ENCODE peak calls at places on chromosomes 1 and 21, in seven cellular contexts. One of them, this sample, is unnamed.

GRCh38 chr1:54376085-54377039 is 29.8 kb downstream of the SSBP3 start:
- DNase-seq in HL-60: no peak
- DNase-seq in transverse colon: peak
- DNase-seq in spleen: no peak
- DNase-seq in Panc1: no peak
- DNase-seq in esophagus muscularis mucosa: no peak
- DNase-seq in GM12878: peak
- DNase-seq in this sample: no peak

GRCh38 chr1:112975336-112975735 is 19.3 kb upstream of the SLC16A1 start:
- DNase-seq in HL-60: no peak
- DNase-seq in transverse colon: no peak
- DNase-seq in spleen: no peak
- DNase-seq in Panc1: no peak
- DNase-seq in esophagus muscularis mucosa: no peak
- DNase-seq in GM12878: no peak
- DNase-seq in this sample: no peak

GRCh38 chr1:209862598-209863498 is 35.1 kb downstream of the UTP25 start:
- DNase-seq in HL-60: no peak
- DNase-seq in transverse colon: no peak
- DNase-seq in spleen: no peak
- DNase-seq in Panc1: no peak
- DNase-seq in esophagus muscularis mucosa: no peak
- DNase-seq in GM12878: no peak
- DNase-seq in this sample: no peak

GRCh38 chr1:234528073-234528865 is 49.3 kb upstream of the TARBP1 start:
- DNase-seq in HL-60: no peak
- DNase-seq in transverse colon: no peak
- DNase-seq in spleen: no peak
- DNase-seq in Panc1: no peak
- DNase-seq in esophagus muscularis mucosa: no peak
- DNase-seq in GM12878: no peak
- DNase-seq in this sample: no peak

GRCh38 chr1:59128784-59129227 is 168.1 kb upstream of the FGGY start:
- DNase-seq in HL-60: no peak
- DNase-seq in transverse colon: no peak
- DNase-seq in spleen: no peak
- DNase-seq in Panc1: no peak
- DNase-seq in esophagus muscularis mucosa: peak
- DNase-seq in GM12878: no peak
- DNase-seq in this sample: no peak

GRCh38 chr1:37553598-37553926 is 531 bp downstream of the SNIP1 start:
- DNase-seq in HL-60: no peak
- DNase-seq in transverse colon: no peak
- DNase-seq in spleen: no peak
- DNase-seq in Panc1: no peak
- DNase-seq in esophagus muscularis mucosa: no peak
- DNase-seq in GM12878: no peak
- DNase-seq in this sample: no peak

GRCh38 chr1:30715216-30715615 is 8.2 kb downstream of the MATN1 start:
- DNase-seq in HL-60: no peak
- DNase-seq in transverse colon: no peak
- DNase-seq in spleen: no peak
- DNase-seq in Panc1: no peak
- DNase-seq in esophagus muscularis mucosa: no peak
- DNase-seq in GM12878: no peak
- DNase-seq in this sample: no peak

GRCh38 chr1:44501022-44501910 is 96.2 kb downstream of the RNF220 start:
- DNase-seq in HL-60: no peak
- DNase-seq in transverse colon: no peak
- DNase-seq in spleen: no peak
- DNase-seq in Panc1: no peak
- DNase-seq in esophagus muscularis mucosa: no peak
- DNase-seq in GM12878: no peak
- DNase-seq in this sample: no peak

GRCh38 chr1:226066415-226067077 is 4.0 kb downstream of the H3-3A start:
- DNase-seq in HL-60: no peak
- DNase-seq in transverse colon: no peak
- DNase-seq in spleen: no peak
- DNase-seq in Panc1: no peak
- DNase-seq in esophagus muscularis mucosa: no peak
- DNase-seq in GM12878: no peak
- DNase-seq in this sample: no peak

GRCh38 chr1:61491497-61491896 is 233.4 kb downstream of the TM2D1 start:
- DNase-seq in HL-60: no peak
- DNase-seq in transverse colon: no peak
- DNase-seq in spleen: no peak
- DNase-seq in Panc1: no peak
- DNase-seq in esophagus muscularis mucosa: no peak
- DNase-seq in GM12878: no peak
- DNase-seq in this sample: no peak

GRCh38 chr1:243250102-243250501 is 5.0 kb downstream of the CEP170 start:
- DNase-seq in HL-60: no peak
- DNase-seq in transverse colon: no peak
- DNase-seq in spleen: no peak
- DNase-seq in Panc1: no peak
- DNase-seq in esophagus muscularis mucosa: no peak
- DNase-seq in GM12878: no peak
- DNase-seq in this sample: no peak

GRCh38 chr1:78004719-78005346 is at the start of gene DNAJB4:
- DNase-seq in HL-60: peak
- DNase-seq in transverse colon: peak
- DNase-seq in spleen: no peak
- DNase-seq in Panc1: peak
- DNase-seq in esophagus muscularis mucosa: peak
- DNase-seq in GM12878: peak
- DNase-seq in this sample: peak

GRCh38 chr1:29029652-29030051 is 94.1 kb downstream of the TMEM200B start:
- DNase-seq in HL-60: no peak
- DNase-seq in transverse colon: no peak
- DNase-seq in spleen: no peak
- DNase-seq in Panc1: no peak
- DNase-seq in esophagus muscularis mucosa: no peak
- DNase-seq in GM12878: no peak
- DNase-seq in this sample: no peak

GRCh38 chr1:16180291-16180824 is 24.5 kb upstream of the EPHA2 start:
- DNase-seq in HL-60: no peak
- DNase-seq in transverse colon: no peak
- DNase-seq in spleen: no peak
- DNase-seq in Panc1: no peak
- DNase-seq in esophagus muscularis mucosa: no peak
- DNase-seq in GM12878: no peak
- DNase-seq in this sample: no peak

GRCh38 chr1:68963353-68963752 is 466.5 kb upstream of the DEPDC1 start:
- DNase-seq in HL-60: no peak
- DNase-seq in transverse colon: no peak
- DNase-seq in spleen: no peak
- DNase-seq in Panc1: no peak
- DNase-seq in esophagus muscularis mucosa: no peak
- DNase-seq in GM12878: no peak
- DNase-seq in this sample: no peak

GRCh38 chr1:6008696-6009095 is 16.5 kb upstream of the NPHP4 start:
- DNase-seq in HL-60: no peak
- DNase-seq in transverse colon: no peak
- DNase-seq in spleen: peak
- DNase-seq in Panc1: no peak
- DNase-seq in esophagus muscularis mucosa: no peak
- DNase-seq in GM12878: no peak
- DNase-seq in this sample: no peak
- H3K27ac ChIP-seq in HL-60: no peak
- H3K27ac ChIP-seq in transverse colon: no peak
- H3K27ac ChIP-seq in spleen: no peak
- H3K27ac ChIP-seq in Panc1: no peak
- H3K27ac ChIP-seq in esophagus muscularis mucosa: no peak
- H3K27ac ChIP-seq in GM12878: no peak
- H3K27ac ChIP-seq in this sample: no peak

GRCh38 chr1:7070389-7071029 is 285.3 kb downstream of the CAMTA1 start:
- DNase-seq in HL-60: peak
- DNase-seq in transverse colon: peak
- DNase-seq in spleen: no peak
- DNase-seq in Panc1: peak
- DNase-seq in esophagus muscularis mucosa: no peak
- DNase-seq in GM12878: peak
- DNase-seq in this sample: no peak
- H3K4me3 ChIP-seq in HL-60: no peak
- H3K4me3 ChIP-seq in transverse colon: peak
- H3K4me3 ChIP-seq in spleen: peak
- H3K4me3 ChIP-seq in Panc1: peak
- H3K4me3 ChIP-seq in esophagus muscularis mucosa: peak
- H3K4me3 ChIP-seq in GM12878: no peak
- H3K4me3 ChIP-seq in this sample: no peak

DNA sequence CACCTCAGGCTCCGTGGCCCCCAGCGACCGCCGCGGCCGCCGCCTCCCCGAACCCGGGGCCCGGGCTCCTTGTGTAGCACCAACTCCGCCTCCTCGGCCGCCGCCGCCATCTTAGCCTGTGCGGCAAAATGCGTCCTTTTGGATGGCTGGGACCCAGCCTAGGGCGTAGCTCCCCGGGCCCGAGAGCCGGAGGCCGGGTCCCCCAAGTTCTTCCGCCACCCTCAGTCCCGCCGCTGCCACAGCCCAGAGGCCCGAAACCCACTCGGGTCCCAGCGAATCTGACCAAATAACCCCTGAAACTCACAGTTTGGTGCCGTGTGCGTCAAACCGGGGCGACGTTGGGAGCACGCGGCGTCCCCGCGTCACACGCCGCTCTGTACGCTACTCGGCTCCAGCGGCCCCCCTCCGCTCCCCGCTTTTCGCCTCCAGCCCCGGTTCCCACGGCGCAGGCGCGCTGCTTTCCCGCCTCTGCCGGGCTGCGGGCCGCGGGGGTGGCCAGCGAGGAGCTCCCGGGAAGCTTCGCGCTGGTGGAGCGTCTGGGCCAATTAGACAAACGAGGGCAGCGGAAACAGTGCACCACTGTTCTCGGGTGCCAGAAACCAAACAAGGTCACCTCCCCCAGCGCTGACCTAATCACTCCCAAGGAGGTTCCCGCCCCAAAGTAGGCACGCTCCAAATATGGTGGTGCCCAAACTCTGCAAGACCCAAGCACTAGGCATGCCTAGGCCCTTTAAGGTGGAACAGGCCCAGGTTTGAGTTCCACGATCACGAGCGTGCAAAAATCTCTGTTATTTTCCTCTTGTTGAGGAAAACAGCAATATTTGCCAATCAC is at the start of gene ZNF644:
- DNase-seq in HL-60: peak
- DNase-seq in transverse colon: peak
- DNase-seq in spleen: peak
- DNase-seq in Panc1: peak
- DNase-seq in esophagus muscularis mucosa: peak
- DNase-seq in GM12878: peak
- DNase-seq in this sample: no peak
- TF ChIP-seq POLR2AphosphoS5 in HL-60: peak
- TF ChIP-seq POLR2AphosphoS5 in transverse colon: peak
- TF ChIP-seq POLR2AphosphoS5 in spleen: peak
- TF ChIP-seq POLR2AphosphoS5 in Panc1: peak
- TF ChIP-seq POLR2AphosphoS5 in esophagus muscularis mucosa: peak
- TF ChIP-seq POLR2AphosphoS5 in GM12878: peak
- TF ChIP-seq POLR2AphosphoS5 in this sample: peak

DNA sequence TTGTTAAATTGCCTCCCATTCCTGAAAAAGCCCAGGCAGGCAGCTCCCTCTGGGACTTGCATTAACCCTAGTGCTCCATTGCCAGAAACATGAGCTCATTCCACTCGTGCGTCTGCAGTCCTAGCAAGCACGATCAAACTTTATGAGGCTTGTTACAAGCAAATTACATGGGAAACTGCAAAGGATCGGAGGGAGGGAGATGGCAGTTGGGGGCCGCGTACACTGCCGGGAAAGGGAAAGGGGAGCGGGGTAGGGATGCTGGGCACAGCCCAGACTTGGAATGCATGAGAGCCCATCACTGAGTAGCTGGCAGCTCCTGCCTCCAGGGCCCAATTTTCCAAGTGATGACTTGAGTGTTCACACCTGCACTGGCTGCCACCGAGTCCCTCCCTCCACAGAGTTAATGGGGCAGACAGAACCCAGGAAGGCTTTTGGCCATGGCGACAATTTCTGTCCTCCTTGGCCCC is 169.9 kb downstream of the BRINP2 start:
- DNase-seq in HL-60: no peak
- DNase-seq in transverse colon: no peak
- DNase-seq in spleen: no peak
- DNase-seq in Panc1: no peak
- DNase-seq in esophagus muscularis mucosa: peak
- DNase-seq in GM12878: no peak
- DNase-seq in this sample: no peak
- H3K27ac ChIP-seq in HL-60: no peak
- H3K27ac ChIP-seq in transverse colon: no peak
- H3K27ac ChIP-seq in spleen: no peak
- H3K27ac ChIP-seq in Panc1: no peak
- H3K27ac ChIP-seq in esophagus muscularis mucosa: no peak
- H3K27ac ChIP-seq in GM12878: no peak
- H3K27ac ChIP-seq in this sample: no peak

GRCh38 chr1:115337276-115337632 is 795 bp downstream of the NGF start:
- DNase-seq in HL-60: no peak
- DNase-seq in transverse colon: no peak
- DNase-seq in spleen: no peak
- DNase-seq in Panc1: no peak
- DNase-seq in esophagus muscularis mucosa: no peak
- DNase-seq in GM12878: no peak
- DNase-seq in this sample: no peak
- H3K4me3 ChIP-seq in HL-60: no peak
- H3K4me3 ChIP-seq in transverse colon: peak
- H3K4me3 ChIP-seq in spleen: peak
- H3K4me3 ChIP-seq in Panc1: peak
- H3K4me3 ChIP-seq in esophagus muscularis mucosa: peak
- H3K4me3 ChIP-seq in GM12878: no peak
- H3K4me3 ChIP-seq in this sample: peak

DNA sequence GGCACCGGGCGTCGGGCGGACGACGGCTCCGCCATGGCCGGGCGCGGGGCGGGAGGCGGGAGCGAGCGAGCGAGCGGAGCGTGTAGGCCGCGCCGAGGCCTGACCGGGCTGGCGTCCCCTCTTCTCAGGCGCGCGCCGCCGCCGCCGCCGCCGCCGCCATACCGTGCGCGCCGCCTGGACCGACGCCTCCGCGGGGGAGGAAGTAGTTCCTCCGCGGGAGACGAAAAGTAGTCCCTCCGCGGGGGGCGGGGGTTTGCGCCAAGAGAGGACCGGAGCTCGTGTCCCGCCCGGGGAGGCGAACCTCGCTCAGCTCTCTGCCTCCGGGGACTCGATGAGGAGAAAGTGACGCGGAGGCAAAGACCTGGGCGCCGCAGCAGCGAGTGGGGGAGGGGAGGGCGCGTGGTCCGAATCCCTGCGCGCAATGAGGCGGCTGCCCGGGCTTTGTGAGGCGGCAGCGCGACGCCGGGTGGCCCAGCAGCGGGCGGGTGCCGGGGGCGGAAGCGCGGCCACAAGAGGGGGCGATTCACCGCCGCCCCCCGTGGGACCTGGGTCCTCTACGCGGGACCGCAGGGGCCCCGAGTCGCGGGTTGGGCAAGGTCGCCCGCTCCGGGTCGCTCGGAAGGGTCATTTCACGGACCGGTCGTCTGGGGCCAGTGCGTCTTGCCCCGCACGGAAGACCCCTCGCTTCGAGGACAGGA is at the start of gene BRWD1:
- DNase-seq in HL-60: peak
- DNase-seq in transverse colon: peak
- DNase-seq in spleen: peak
- DNase-seq in Panc1: peak
- DNase-seq in esophagus muscularis mucosa: peak
- DNase-seq in GM12878: no peak
- DNase-seq in this sample: no peak
- TF ChIP-seq POLR2AphosphoS5 in HL-60: peak
- TF ChIP-seq POLR2AphosphoS5 in transverse colon: peak
- TF ChIP-seq POLR2AphosphoS5 in spleen: peak
- TF ChIP-seq POLR2AphosphoS5 in Panc1: peak
- TF ChIP-seq POLR2AphosphoS5 in esophagus muscularis mucosa: peak
- TF ChIP-seq POLR2AphosphoS5 in GM12878: peak
- TF ChIP-seq POLR2AphosphoS5 in this sample: peak